ENCODE peak calls at places on chromosomes 13 and 19, in five cellular contexts. One of them, this sample, is unnamed.

GRCh38 chr19:17296278-17296677 is 6.9 kb downstream of the ABHD8 start:
- DNase-seq in T-cell: no peak
- DNase-seq in activated CD8-positive, alpha-beta T cell treated with anti-CD3 and anti-CD28 coated beads, Interleukin-2, amount 10 ng/mL, durations not matched to agents 7 days and 5 days: no peak
- DNase-seq in T-helper 9 cell: no peak
- DNase-seq in foreskin melanocyte: no peak
- DNase-seq in this sample: no peak

GRCh38 chr13:49240017-49240416 is 7.7 kb upstream of the CDADC1 start:
- DNase-seq in T-helper 9 cell: peak
- DNase-seq in foreskin melanocyte: no peak
- DNase-seq in T-cell: no peak
- DNase-seq in activated CD8-positive, alpha-beta T cell treated with anti-CD3 and anti-CD28 coated beads, Interleukin-2, amount 10 ng/mL, durations not matched to agents 7 days and 5 days: peak
- DNase-seq in this sample: no peak

GRCh38 chr13:23928985-23929384 is 31.7 kb upstream of the C1QTNF9B start:
- DNase-seq in activated CD8-positive, alpha-beta T cell treated with anti-CD3 and anti-CD28 coated beads, Interleukin-2, amount 10 ng/mL, durations not matched to agents 7 days and 5 days: no peak
- DNase-seq in T-helper 9 cell: no peak
- DNase-seq in foreskin melanocyte: peak
- DNase-seq in T-cell: no peak
- DNase-seq in this sample: no peak

GRCh38 chr13:112842343-112842856 is 126.6 kb upstream of the MCF2L start:
- DNase-seq in T-helper 9 cell: no peak
- DNase-seq in activated CD8-positive, alpha-beta T cell treated with anti-CD3 and anti-CD28 coated beads, Interleukin-2, amount 10 ng/mL, durations not matched to agents 7 days and 5 days: no peak
- DNase-seq in foreskin melanocyte: no peak
- DNase-seq in T-cell: no peak
- DNase-seq in this sample: no peak

GRCh38 chr13:97749174-97749573 is 204.3 kb upstream of the IPO5 start:
- DNase-seq in T-cell: no peak
- DNase-seq in activated CD8-positive, alpha-beta T cell treated with anti-CD3 and anti-CD28 coated beads, Interleukin-2, amount 10 ng/mL, durations not matched to agents 7 days and 5 days: no peak
- DNase-seq in T-helper 9 cell: no peak
- DNase-seq in foreskin melanocyte: no peak
- DNase-seq in this sample: no peak

GRCh38 chr13:50829896-50830295 is 13.6 kb downstream of the DLEU7 start:
- DNase-seq in activated CD8-positive, alpha-beta T cell treated with anti-CD3 and anti-CD28 coated beads, Interleukin-2, amount 10 ng/mL, durations not matched to agents 7 days and 5 days: no peak
- DNase-seq in foreskin melanocyte: no peak
- DNase-seq in T-helper 9 cell: no peak
- DNase-seq in T-cell: no peak
- DNase-seq in this sample: no peak

GRCh38 chr13:29402168-29402621 is 193.3 kb downstream of the SLC7A1 start:
- DNase-seq in activated CD8-positive, alpha-beta T cell treated with anti-CD3 and anti-CD28 coated beads, Interleukin-2, amount 10 ng/mL, durations not matched to agents 7 days and 5 days: no peak
- DNase-seq in T-cell: no peak
- DNase-seq in foreskin melanocyte: no peak
- DNase-seq in T-helper 9 cell: no peak
- DNase-seq in this sample: no peak

GRCh38 chr19:1786668-1787067 is 25.4 kb downstream of the ATP8B3 start:
- DNase-seq in T-helper 9 cell: no peak
- DNase-seq in foreskin melanocyte: no peak
- DNase-seq in activated CD8-positive, alpha-beta T cell treated with anti-CD3 and anti-CD28 coated beads, Interleukin-2, amount 10 ng/mL, durations not matched to agents 7 days and 5 days: no peak
- DNase-seq in T-cell: no peak
- DNase-seq in this sample: no peak

GRCh38 chr13:101341464-101341863 is 74.8 kb downstream of the NALCN start:
- DNase-seq in foreskin melanocyte: no peak
- DNase-seq in T-helper 9 cell: no peak
- DNase-seq in activated CD8-positive, alpha-beta T cell treated with anti-CD3 and anti-CD28 coated beads, Interleukin-2, amount 10 ng/mL, durations not matched to agents 7 days and 5 days: no peak
- DNase-seq in T-cell: no peak
- DNase-seq in this sample: no peak

GRCh38 chr13:51330741-51331140 is 8.8 kb upstream of the SERPINE3 start:
- DNase-seq in foreskin melanocyte: no peak
- DNase-seq in T-helper 9 cell: no peak
- DNase-seq in T-cell: no peak
- DNase-seq in activated CD8-positive, alpha-beta T cell treated with anti-CD3 and anti-CD28 coated beads, Interleukin-2, amount 10 ng/mL, durations not matched to agents 7 days and 5 days: no peak
- DNase-seq in this sample: no peak

GRCh38 chr19:12720851-12721655 is 2.7 kb downstream of the TNPO2 start:
- DNase-seq in activated CD8-positive, alpha-beta T cell treated with anti-CD3 and anti-CD28 coated beads, Interleukin-2, amount 10 ng/mL, durations not matched to agents 7 days and 5 days: peak
- DNase-seq in T-cell: no peak
- DNase-seq in T-helper 9 cell: no peak
- DNase-seq in foreskin melanocyte: no peak
- DNase-seq in this sample: no peak

GRCh38 chr13:46530084-46530935 is 22.7 kb upstream of the LRCH1 start:
- DNase-seq in T-helper 9 cell: no peak
- DNase-seq in activated CD8-positive, alpha-beta T cell treated with anti-CD3 and anti-CD28 coated beads, Interleukin-2, amount 10 ng/mL, durations not matched to agents 7 days and 5 days: no peak
- DNase-seq in T-cell: no peak
- DNase-seq in foreskin melanocyte: no peak
- DNase-seq in this sample: no peak

GRCh38 chr13:98370806-98371553 is 193.9 kb upstream of the RNF113B start:
- DNase-seq in T-helper 9 cell: no peak
- DNase-seq in foreskin melanocyte: no peak
- DNase-seq in activated CD8-positive, alpha-beta T cell treated with anti-CD3 and anti-CD28 coated beads, Interleukin-2, amount 10 ng/mL, durations not matched to agents 7 days and 5 days: no peak
- DNase-seq in T-cell: no peak
- DNase-seq in this sample: no peak

GRCh38 chr13:44131069-44131614 is 242.5 kb upstream of the SERP2 start:
- DNase-seq in foreskin melanocyte: no peak
- DNase-seq in activated CD8-positive, alpha-beta T cell treated with anti-CD3 and anti-CD28 coated beads, Interleukin-2, amount 10 ng/mL, durations not matched to agents 7 days and 5 days: no peak
- DNase-seq in T-helper 9 cell: no peak
- DNase-seq in T-cell: no peak
- DNase-seq in this sample: no peak

GRCh38 chr13:73167046-73167820 is 108.4 kb downstream of the KLF5 start:
- DNase-seq in activated CD8-positive, alpha-beta T cell treated with anti-CD3 and anti-CD28 coated beads, Interleukin-2, amount 10 ng/mL, durations not matched to agents 7 days and 5 days: no peak
- DNase-seq in T-cell: no peak
- DNase-seq in T-helper 9 cell: no peak
- DNase-seq in foreskin melanocyte: no peak
- DNase-seq in this sample: no peak

GRCh38 chr13:83286737-83287136 is 595.5 kb downstream of the SLITRK1 start:
- DNase-seq in T-helper 9 cell: no peak
- DNase-seq in T-cell: no peak
- DNase-seq in foreskin melanocyte: no peak
- DNase-seq in activated CD8-positive, alpha-beta T cell treated with anti-CD3 and anti-CD28 coated beads, Interleukin-2, amount 10 ng/mL, durations not matched to agents 7 days and 5 days: no peak
- DNase-seq in this sample: no peak

GRCh38 chr13:80074143-80074752 is 266.7 kb downstream of the SPRY2 start:
- DNase-seq in T-cell: no peak
- DNase-seq in activated CD8-positive, alpha-beta T cell treated with anti-CD3 and anti-CD28 coated beads, Interleukin-2, amount 10 ng/mL, durations not matched to agents 7 days and 5 days: no peak
- DNase-seq in T-helper 9 cell: no peak
- DNase-seq in foreskin melanocyte: no peak
- DNase-seq in this sample: no peak

GRCh38 chr19:41893899-41894298 is 10.9 kb downstream of the ARHGEF1 start:
- DNase-seq in T-cell: no peak
- DNase-seq in T-helper 9 cell: no peak
- DNase-seq in foreskin melanocyte: no peak
- DNase-seq in activated CD8-positive, alpha-beta T cell treated with anti-CD3 and anti-CD28 coated beads, Interleukin-2, amount 10 ng/mL, durations not matched to agents 7 days and 5 days: peak
- DNase-seq in this sample: no peak

GRCh38 chr13:46621133-46621532 is 68.2 kb downstream of the LRCH1 start:
- DNase-seq in T-cell: no peak
- DNase-seq in activated CD8-positive, alpha-beta T cell treated with anti-CD3 and anti-CD28 coated beads, Interleukin-2, amount 10 ng/mL, durations not matched to agents 7 days and 5 days: no peak
- DNase-seq in foreskin melanocyte: no peak
- DNase-seq in T-helper 9 cell: no peak
- DNase-seq in this sample: no peak